ENCODE peak calls at places on chromosome 22, in eight cellular contexts. W is cardiac fibroblast; E is naive thymus-derived CD4-positive, alpha-beta T cell; U is IMR-90; T is HFF-Myc; V is Panc1; P is skeletal muscle cell; O is lung. L is an unnamed sample.

GRCh38 chr22:41892721-41893120 is 22.2 kb downstream of the SHISA8 start:
- DNase-seq in W (no peak), E (no peak), U (no peak), T (no peak), V (no peak), P (no peak), O (no peak), L (no peak)

GRCh38 chr22:21758056-21758455 is 22.5 kb upstream of the YPEL1 start:
- DNase-seq in W (no peak), E (no peak), U (no peak), T (no peak), V (no peak), P (no peak), O (no peak), L (no peak)

GRCh38 chr22:25540128-25540790 is 24.2 kb upstream of the GRK3 start:
- DNase-seq in W (no peak), E (no peak), U (no peak), T (no peak), V (no peak), P (no peak), O (no peak), L (no peak)

GRCh38 chr22:41285441-41285819 is 557 bp downstream of the RANGAP1 start:
- DNase-seq in W (peak), E (peak), U (peak), T (no peak), V (no peak), P (peak), O (peak), L (peak)

GRCh38 chr22:40199223-40199622 is 21.5 kb downstream of the TNRC6B start:
- DNase-seq in W (no peak), E (no peak), U (no peak), T (no peak), V (no peak), P (no peak), O (no peak), L (no peak)

GRCh38 chr22:50676211-50676636 is 3.6 kb downstream of the SHANK3 start:
- DNase-seq in W (no peak), E (no peak), U (no peak), T (no peak), V (no peak), P (no peak), O (no peak), L (no peak)

GRCh38 chr22:44132724-44133123 is 48.0 kb upstream of the PARVG start:
- DNase-seq in W (no peak), E (no peak), U (no peak), T (no peak), V (no peak), P (no peak), O (no peak), L (no peak)

GRCh38 chr22:32858121-32858703 is 56.7 kb downstream of the TIMP3 start:
- DNase-seq in W (no peak), E (no peak), U (no peak), T (no peak), V (no peak), P (no peak), O (no peak), L (no peak)

GRCh38 chr22:37244114-37244921 is at the start of gene RAC2:
- DNase-seq in W (peak), E (peak), U (peak), T (no peak), V (no peak), P (no peak), O (peak), L (no peak)
- H3K4me3 ChIP-seq in W (peak), E (peak), U (peak), T (peak), V (no peak), P (peak), O (no peak), L (peak)

DNA sequence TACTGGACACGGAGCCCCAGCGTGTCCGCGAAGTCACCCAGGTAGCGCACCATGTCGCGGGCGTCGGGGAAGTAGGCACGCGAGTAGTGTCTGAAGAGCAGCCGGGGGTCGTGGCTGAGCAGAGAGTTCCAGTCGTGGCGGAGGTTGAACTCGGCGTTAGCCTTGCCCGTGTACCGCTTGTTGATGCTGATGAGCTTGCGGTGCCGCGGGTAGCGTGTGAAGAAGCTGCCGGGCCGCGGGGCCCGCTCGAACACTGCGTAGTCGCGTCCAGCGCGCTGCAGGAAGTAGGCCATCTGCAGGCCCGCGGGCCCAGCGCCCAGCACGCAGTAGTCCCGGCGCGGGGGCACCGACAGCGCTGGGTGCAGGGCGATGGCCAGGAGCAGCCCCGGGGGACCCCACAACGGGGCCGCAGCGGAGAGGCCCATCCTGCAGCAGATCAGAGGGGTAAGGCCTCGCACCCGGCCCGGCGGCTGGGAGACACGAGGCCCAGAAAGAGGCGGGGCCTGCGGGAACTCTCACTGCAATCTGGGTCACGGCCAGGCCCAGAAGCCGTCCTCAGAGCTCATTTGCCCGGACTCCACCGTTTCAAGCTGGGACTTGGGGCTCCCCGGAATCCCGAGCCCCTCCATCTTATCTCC is 723 bp downstream of the FOXRED2 start:
- DNase-seq in W (no peak), E (no peak), U (no peak), T (no peak), V (no peak), P (no peak), O (no peak), L (no peak)
- H3K4me3 ChIP-seq in W (peak), E (peak), U (no peak), T (peak), V (peak), P (peak), O (no peak), L (peak)

DNA sequence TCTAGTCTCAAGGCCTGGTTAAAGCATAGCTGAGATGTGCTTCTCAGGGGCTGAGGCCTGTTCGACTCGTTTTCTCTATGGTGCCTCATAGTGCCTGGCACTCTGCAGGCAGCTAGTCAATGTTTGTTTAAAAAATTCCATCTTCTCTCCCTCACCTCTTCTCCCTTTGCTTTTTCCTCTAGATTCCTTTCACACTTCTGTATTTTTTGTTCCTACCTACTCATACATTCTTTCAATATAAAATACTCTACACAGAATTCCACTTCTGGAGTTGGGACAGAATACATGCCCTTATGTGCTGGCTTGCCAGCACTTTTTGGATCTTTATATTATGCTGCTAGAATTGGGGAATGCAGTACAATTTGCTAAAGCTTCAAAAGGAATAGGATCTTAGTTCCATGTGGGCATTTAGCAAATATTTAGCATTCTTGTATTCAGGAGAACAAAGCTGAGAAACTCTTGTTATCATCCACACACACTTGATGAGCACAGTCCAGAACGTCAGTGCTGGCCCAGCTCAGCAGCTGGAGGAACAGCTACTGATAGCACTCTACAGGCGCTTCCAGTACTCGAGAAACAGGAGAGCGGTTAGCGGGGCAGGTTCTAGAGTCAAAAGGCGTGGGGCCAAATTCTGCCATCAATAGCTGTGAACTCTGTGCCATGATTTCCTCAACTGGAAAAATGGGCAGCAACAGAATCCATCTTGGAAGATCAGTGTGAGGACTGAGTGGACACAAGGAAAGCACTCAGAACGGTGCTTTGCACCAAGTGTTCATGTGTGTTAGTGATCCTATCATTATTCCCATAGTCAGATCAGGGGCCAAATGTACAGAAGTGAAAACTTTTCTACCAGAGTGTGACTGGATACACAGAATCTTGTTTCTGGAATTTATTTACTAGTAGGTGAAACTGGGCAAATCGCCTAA is 3.4 kb downstream of the JOSD1 start:
- DNase-seq in W (peak), E (no peak), U (peak), T (no peak), V (no peak), P (no peak), O (no peak), L (peak)
- H3K4me3 ChIP-seq in W (peak), E (peak), U (no peak), T (peak), V (peak), P (no peak), O (no peak), L (peak)

DNA sequence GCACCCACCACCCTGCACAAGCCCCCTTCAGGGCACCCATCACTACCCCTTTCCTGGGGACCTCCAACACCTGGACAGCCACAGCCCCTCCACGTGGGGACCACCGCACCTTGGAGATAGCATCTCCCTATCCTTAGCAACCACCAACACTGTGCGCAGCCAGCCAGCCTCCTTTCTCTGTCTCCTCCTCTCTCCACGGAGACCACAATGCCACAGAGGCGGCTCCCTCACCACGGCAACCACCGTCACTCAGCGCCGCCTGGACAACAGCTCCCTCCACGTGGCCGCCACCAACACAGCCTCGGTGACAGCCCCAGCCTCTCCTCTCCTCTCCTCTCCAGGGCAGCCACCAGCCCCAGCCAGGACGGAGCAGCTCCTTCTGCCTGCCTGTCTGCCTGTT is 10.5 kb downstream of the ELFN2 start:
- DNase-seq in W (no peak), E (no peak), U (no peak), T (no peak), V (no peak), P (no peak), O (no peak), L (no peak)
- H3K4me3 ChIP-seq in W (no peak), E (no peak), U (no peak), T (no peak), V (no peak), P (no peak), O (no peak), L (no peak)

GRCh38 chr22:17366329-17366728 is 2.9 kb upstream of the CECR2 start:
- DNase-seq in W (peak), E (no peak), U (no peak), T (no peak), V (no peak), P (no peak), O (no peak), L (no peak)

GRCh38 chr22:17366830-17367229 is 2.4 kb upstream of the CECR2 start:
- DNase-seq in W (peak), E (no peak), U (no peak), T (no peak), V (no peak), P (no peak), O (no peak), L (no peak)

GRCh38 chr22:17369553-17370035 is 334 bp downstream of the CECR2 start:
- DNase-seq in W (peak), E (peak), U (no peak), T (no peak), V (no peak), P (no peak), O (no peak), L (peak)

GRCh38 chr22:17368727-17369552 is at the start of gene CECR2:
- DNase-seq in W (peak), E (no peak), U (no peak), T (no peak), V (no peak), P (no peak), O (peak), L (peak)

GRCh38 chr22:17368144-17368726 is 1.0 kb upstream of the CECR2 start:
- DNase-seq in W (no peak), E (no peak), U (no peak), T (no peak), V (no peak), P (no peak), O (no peak), L (no peak)
- H3K4me3 ChIP-seq in W (peak), E (no peak), U (no peak), T (no peak), V (peak), P (peak), O (peak), L (no peak)

GRCh38 chr22:28822930-28823481 is 22.6 kb upstream of the XBP1 start:
- DNase-seq in W (no peak), E (peak), U (no peak), T (no peak), V (no peak), P (no peak), O (no peak), L (no peak)
- H3K4me3 ChIP-seq in W (no peak), E (no peak), U (no peak), T (no peak), V (no peak), P (no peak), O (no peak), L (no peak)

GRCh38 chr22:46229701-46230100 is 20.4 kb downstream of the CDPF1 start:
- DNase-seq in W (peak), E (no peak), U (peak), T (no peak), V (no peak), P (no peak), O (no peak), L (peak)
- H3K4me3 ChIP-seq in W (no peak), E (no peak), U (no peak), T (no peak), V (no peak), P (no peak), O (no peak), L (no peak)

GRCh38 chr22:23773247-23774113 is 831 bp downstream of the MMP11 start:
- DNase-seq in W (no peak), E (no peak), U (no peak), T (no peak), V (no peak), P (no peak), O (no peak), L (no peak)
- H3K4me3 ChIP-seq in W (peak), E (no peak), U (peak), T (peak), V (peak), P (peak), O (peak), L (peak)

DNA sequence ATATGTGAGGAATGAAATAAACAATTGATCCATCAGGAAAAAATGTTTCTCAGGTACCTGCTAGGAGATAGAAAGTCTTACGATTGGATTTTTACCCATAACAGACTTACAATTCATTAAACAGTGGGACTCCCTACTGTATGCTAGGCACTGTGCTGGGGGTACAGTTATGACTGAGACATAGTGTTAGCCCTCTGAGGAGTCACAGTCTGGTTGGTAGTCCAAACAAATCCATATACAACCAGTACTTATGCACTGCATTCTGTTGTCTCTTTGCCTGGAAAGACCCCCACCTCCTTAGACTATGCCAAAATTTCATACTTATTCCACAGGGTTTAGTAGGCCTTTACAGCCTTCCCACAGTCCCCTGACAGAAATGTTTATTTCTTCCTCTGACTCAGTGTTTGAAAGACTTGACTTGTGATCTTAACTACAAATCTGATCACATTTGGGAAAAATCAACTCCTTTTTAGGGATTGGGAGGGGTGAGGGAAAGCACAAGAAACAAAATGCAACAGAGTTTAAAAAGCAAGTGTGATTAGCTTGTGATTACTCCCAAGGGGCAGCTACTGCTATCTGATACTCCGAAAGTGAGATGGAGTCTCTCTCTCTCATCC is 69.4 kb upstream of the HORMAD2 start:
- DNase-seq in W (no peak), E (no peak), U (peak), T (no peak), V (no peak), P (no peak), O (no peak), L (no peak)
- H3K4me3 ChIP-seq in W (no peak), E (no peak), U (no peak), T (no peak), V (no peak), P (no peak), O (no peak), L (no peak)

GRCh38 chr22:49656291-49656851 is 171.3 kb downstream of the BRD1 start:
- DNase-seq in W (no peak), E (no peak), U (no peak), T (no peak), V (no peak), P (no peak), O (no peak), L (no peak)

GRCh38 chr22:49659281-49659923 is 168.3 kb downstream of the BRD1 start:
- DNase-seq in W (no peak), E (no peak), U (no peak), T (no peak), V (no peak), P (no peak), O (no peak), L (no peak)

GRCh38 chr22:49658902-49659280 is 168.8 kb downstream of the BRD1 start:
- DNase-seq in W (no peak), E (no peak), U (no peak), T (no peak), V (no peak), P (no peak), O (no peak), L (no peak)

GRCh38 chr22:49657974-49658550 is 169.6 kb downstream of the BRD1 start:
- DNase-seq in W (no peak), E (no peak), U (no peak), T (no peak), V (no peak), P (no peak), O (no peak), L (no peak)

DNA sequence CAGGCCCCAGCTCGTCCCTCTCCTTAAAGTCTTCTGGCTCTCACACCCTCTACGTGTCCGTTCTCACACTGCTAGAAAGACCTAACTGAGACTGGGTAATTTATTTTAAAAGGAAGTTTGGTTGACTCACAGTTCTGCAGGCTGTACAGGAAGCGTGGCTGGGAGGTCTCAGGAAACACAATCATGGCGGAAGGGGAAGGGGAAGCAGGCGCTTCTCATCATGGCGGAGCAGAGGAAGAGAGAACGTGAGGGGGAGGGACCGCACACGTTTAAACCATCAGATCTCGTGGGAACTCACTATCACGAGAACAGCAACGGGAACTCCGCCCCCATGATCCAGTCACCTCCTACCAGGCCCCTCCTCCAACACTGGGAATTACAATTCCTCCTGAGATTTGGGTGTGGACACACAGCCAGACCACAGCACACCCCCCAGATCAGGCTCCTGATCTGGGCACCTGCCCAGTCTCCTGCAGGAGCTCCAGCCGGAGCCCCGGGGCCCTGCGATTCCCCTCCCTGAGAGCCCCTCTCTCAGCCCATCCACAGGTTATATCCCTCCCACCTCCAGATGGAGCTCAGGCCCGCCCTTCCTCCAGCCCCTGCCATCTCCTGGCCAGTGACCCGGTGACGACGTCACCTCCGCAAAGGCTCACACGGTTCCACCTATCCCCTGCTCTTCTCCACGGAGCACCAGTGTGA is 170.2 kb downstream of the BRD1 start:
- DNase-seq in W (no peak), E (peak), U (no peak), T (no peak), V (no peak), P (no peak), O (peak), L (no peak)
- H3K4me3 ChIP-seq in W (no peak), E (peak), U (no peak), T (no peak), V (no peak), P (no peak), O (peak), L (no peak)

L was measured in adipocyte.